ENCODE peak calls at places on chromosomes 12 and 14, in four cellular contexts. J is upper lobe of right lung, C is NB4, P is lung. L is an unnamed sample.

GRCh38 chr12:4147051-4147481 is 126.5 kb upstream of the CCND2 start:
- DNase-seq in C (no peak), P (no peak), J (no peak), L (no peak)

GRCh38 chr14:52348796-52349195 is 34.7 kb downstream of the PTGER2 start:
- DNase-seq in J (no peak), C (no peak), P (no peak), L (peak; percentile 37)

GRCh38 chr12:115763982-115764621 is 513.4 kb downstream of the MED13L start:
- DNase-seq in J (no peak), P (no peak), C (no peak), L (no peak)

GRCh38 chr12:76860301-76860700 is 18.5 kb downstream of the CSRP2 start:
- DNase-seq in J (no peak), C (no peak), P (no peak), L (no peak)

GRCh38 chr12:89882051-89882450 is 173.4 kb upstream of the ATP2B1 start:
- DNase-seq in J (no peak), C (peak; percentile 30), P (no peak), L (no peak)

GRCh38 chr14:98498019-98498885 is 773.7 kb downstream of the BCL11B start:
- DNase-seq in J (no peak), P (no peak), C (no peak), L (no peak)

GRCh38 chr14:38150075-38150474 is 57.6 kb upstream of the SSTR1 start:
- DNase-seq in P (no peak), C (no peak), J (no peak), L (peak; percentile 9)

GRCh38 chr12:41548926-41549325 is 360.8 kb downstream of the PDZRN4 start:
- DNase-seq in P (no peak), C (no peak), J (no peak), L (no peak)

GRCh38 chr12:51318846-51319570 is 5.0 kb downstream of the BIN2 start:
- DNase-seq in C (peak; percentile 95), J (no peak), P (peak; percentile 48), L (no peak)

GRCh38 chr12:1047898-1048660 is 57.1 kb downstream of the ERC1 start:
- DNase-seq in C (peak; percentile 81), P (no peak), J (no peak), L (no peak)

GRCh38 chr12:115023279-115023678 is 339.3 kb upstream of the TBX3 start:
- DNase-seq in C (no peak), P (no peak), J (no peak), L (no peak)

GRCh38 chr12:101039848-101040531 is 170.0 kb downstream of the SLC5A8 start:
- DNase-seq in P (no peak), C (no peak), J (no peak), L (no peak)

GRCh38 chr12:3202734-3203446 is 125.7 kb downstream of the TSPAN9 start:
- DNase-seq in P (peak; percentile 46), C (peak; percentile 49), J (peak; percentile 76), L (no peak)

GRCh38 chr12:80551897-80552296 is 107.9 kb downstream of the PTPRQ start:
- DNase-seq in C (no peak), P (no peak), J (no peak), L (peak; percentile 95)

GRCh38 chr12:12217018-12217359 is 49.9 kb downstream of the LRP6 start:
- DNase-seq in P (no peak), J (no peak), C (no peak), L (no peak)

GRCh38 chr12:69698769-69699540 is at the start of gene BEST3:
- DNase-seq in J (no peak), C (no peak), P (no peak), L (no peak)

GRCh38 chr14:54975856-54976255 is 51.0 kb downstream of the WDHD1 start:
- DNase-seq in C (peak; percentile 11), J (no peak), P (no peak), L (no peak)

GRCh38 chr12:12979151-12979550 is 20.9 kb downstream of the HEBP1 start:
- DNase-seq in C (no peak), P (no peak), J (no peak), L (no peak)

GRCh38 chr12:24228980-24229730 is 279.7 kb upstream of the SOX5 start:
- DNase-seq in C (no peak), J (no peak), P (no peak), L (no peak)

GRCh38 chr14:102185360-102185759 is 45.7 kb downstream of the WDR20 start:
- DNase-seq in J (no peak), P (no peak), C (no peak), L (no peak)

GRCh38 chr12:56522486-56523193 is 1.0 kb downstream of the RBMS2 start:
- DNase-seq in C (no peak), J (no peak), P (no peak), L (peak; percentile 9)

GRCh38 chr12:45612044-45612794 is 117.3 kb upstream of the ARID2 start:
- DNase-seq in J (no peak), P (no peak), C (no peak), L (peak; percentile 70)

GRCh38 chr12:116426391-116427136 is 132.6 kb upstream of the MAP1LC3B2 start:
- DNase-seq in C (no peak), P (peak; percentile 29), J (no peak), L (peak; percentile 99)

GRCh38 chr12:103880299-103881142 is 39.5 kb upstream of the NT5DC3 start:
- DNase-seq in J (no peak), C (no peak), P (no peak), L (no peak)

GRCh38 chr12:31742891-31743290 is 14.1 kb upstream of the AMN1 start:
- DNase-seq in P (no peak), J (no peak), C (peak; percentile 81), L (no peak)

GRCh38 chr14:55301722-55302121 is 30.5 kb downstream of the FBXO34 start:
- DNase-seq in J (no peak), P (no peak), C (peak; percentile 34), L (peak; percentile 60)

GRCh38 chr12:32051511-32052299 is 54.9 kb upstream of the BICD1 start:
- DNase-seq in P (no peak), C (peak; percentile 62), J (no peak), L (peak; percentile 97)

GRCh38 chr14:33932526-33933292 is 18.2 kb downstream of the EGLN3 start:
- DNase-seq in J (no peak), P (no peak), C (no peak), L (no peak)

GRCh38 chr12:29103539-29103974 is 45.5 kb upstream of the FAR2 start:
- DNase-seq in P (no peak), J (no peak), C (peak; percentile 88), L (no peak)

GRCh38 chr14:105554022-105554421 is 27.6 kb downstream of the TMEM121 start:
- DNase-seq in J (peak; percentile 23), P (no peak), C (no peak), L (no peak)

DNA sequence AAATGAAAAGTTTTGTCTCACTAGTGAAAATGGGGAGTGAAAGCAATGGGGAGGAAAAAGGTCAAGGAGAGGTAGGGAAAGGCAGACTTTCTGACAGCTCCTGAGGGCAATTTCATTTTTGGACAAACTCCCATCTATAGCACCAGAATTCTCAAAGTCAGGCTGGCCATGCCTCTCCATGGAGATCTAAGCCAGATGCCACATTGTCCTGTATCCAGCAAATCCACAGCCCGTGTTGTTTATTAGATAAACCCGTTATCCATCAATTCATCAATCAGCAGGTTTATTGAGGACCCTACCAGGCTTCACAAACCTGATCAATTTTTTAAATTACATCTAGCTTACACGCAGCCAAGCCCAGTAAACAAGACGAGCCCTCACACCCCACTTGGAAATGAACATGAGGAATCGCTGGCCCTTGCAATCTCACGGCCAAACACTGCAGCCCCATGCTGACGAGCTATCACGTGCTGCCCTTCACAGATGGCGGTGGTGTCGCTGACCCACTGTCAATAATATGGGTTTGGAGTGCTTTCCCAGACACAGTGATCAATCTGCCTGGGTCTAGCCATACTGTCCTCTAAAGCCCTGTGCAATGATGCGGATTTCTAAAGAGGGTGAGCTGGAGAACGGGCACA is 332.9 kb downstream of the DPF3 start:
- DNase-seq in J (no peak), C (no peak), P (no peak), L (no peak)
- TF ChIP-seq CTCF in J (no peak), C (no peak), P (no peak), L (no peak)

GRCh38 chr14:94673071-94673470 is 60.9 kb downstream of the SERPINA3 start:
- DNase-seq in P (no peak), J (peak; percentile 13), C (no peak), L (no peak)

GRCh38 chr14:94675036-94675435 is 62.8 kb downstream of the SERPINA3 start:
- DNase-seq in J (no peak), C (no peak), P (no peak), L (no peak)

GRCh38 chr14:94673781-94674231 is 61.6 kb downstream of the SERPINA3 start:
- DNase-seq in J (peak; percentile 52), C (no peak), P (no peak), L (no peak)

GRCh38 chr14:94670692-94671285 is 58.6 kb downstream of the SERPINA3 start:
- DNase-seq in C (no peak), J (no peak), P (no peak), L (no peak)

DNA sequence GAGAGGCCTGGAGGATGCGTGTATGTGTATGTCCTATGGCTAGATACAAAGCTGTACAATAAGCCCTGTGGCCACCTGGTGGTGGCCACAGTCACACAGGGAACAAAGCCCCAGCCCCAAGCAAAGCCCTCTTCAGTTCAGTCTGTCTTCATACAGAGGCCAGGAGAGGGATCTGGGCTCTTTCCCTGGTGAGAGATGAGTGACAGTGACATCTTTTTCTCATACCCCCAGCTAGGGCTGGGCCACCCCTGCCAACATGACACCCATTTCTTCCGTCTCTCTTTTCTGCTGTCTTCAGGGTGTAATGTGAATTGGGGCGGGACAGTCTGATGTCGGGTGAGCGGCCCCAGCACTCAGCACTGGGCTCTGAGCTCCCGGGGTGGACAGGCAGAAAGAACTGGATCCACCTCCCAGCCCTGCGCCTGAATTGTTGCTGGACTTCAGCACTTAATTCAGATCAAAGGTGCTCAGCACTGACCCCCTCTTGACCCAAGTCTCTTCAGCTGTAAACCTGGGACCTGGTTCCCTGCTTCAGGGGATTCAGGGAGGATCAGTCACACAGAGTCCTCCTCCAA is 59.8 kb downstream of the SERPINA3 start:
- DNase-seq in P (no peak), J (peak; percentile 40), C (no peak), L (no peak)
- TF ChIP-seq CTCF in P (no peak), J (no peak), C (no peak), L (peak; percentile 18)

DNA sequence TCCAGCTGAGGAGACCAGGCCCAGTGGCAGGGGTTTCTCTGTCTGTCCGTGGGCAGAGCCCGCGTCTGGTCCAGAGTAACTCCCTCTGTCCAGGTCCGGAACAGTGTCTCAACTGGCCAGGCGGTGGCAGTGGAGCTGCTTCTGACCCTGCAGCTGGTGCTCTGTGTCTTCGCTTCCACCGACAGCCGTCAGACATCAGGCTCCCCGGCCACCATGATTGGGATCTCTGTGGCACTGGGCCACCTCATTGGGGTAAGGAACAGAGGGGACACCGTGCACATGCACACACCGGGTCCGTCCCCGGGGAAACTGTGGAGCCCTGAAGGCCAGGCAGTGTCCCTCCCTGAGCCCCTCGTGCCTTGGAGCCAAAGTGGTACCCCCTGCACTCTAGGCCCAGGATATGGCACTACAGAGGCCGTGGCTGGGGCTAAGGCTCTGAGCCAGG is 1.5 kb downstream of the AQP6 start:
- DNase-seq in P (peak; percentile 65), C (peak; percentile 48), J (peak; percentile 85), L (peak; percentile 31)
- TF ChIP-seq CTCF in P (peak; percentile 14), C (peak; percentile 21), J (peak; percentile 53), L (peak; percentile 73)

GRCh38 chr12:52628111-52628507 is 9.8 kb upstream of the KRT73 start:
- DNase-seq in C (no peak), P (no peak), J (no peak), L (no peak)

GRCh38 chr12:52628841-52629240 is 10.5 kb upstream of the KRT73 start:
- DNase-seq in J (no peak), P (no peak), C (no peak), L (no peak)

GRCh38 chr12:52630104-52630500 is 11.7 kb upstream of the KRT73 start:
- DNase-seq in J (no peak), P (no peak), C (no peak), L (no peak)

GRCh38 chr12:52630609-52631200 is 12.3 kb upstream of the KRT73 start:
- DNase-seq in C (no peak), J (no peak), P (no peak), L (no peak)

GRCh38 chr12:52629251-52630103 is 11.1 kb upstream of the KRT73 start:
- DNase-seq in J (no peak), P (no peak), C (no peak), L (no peak)
- TF ChIP-seq CTCF in J (no peak), P (no peak), C (no peak), L (no peak)